ENCODE peak calls at places on chromosome 21, in nine cellular contexts. W is hepatocyte, F is ovary, E is osteoblast, G is HCT116, I is prostate gland, Q is uterus, U is left ventricle myocardium inferior, R is endodermal cell. J is an unnamed sample.

GRCh38 chr21:42663200-42663483 is 9.7 kb downstream of the PDE9A start:
- DNase-seq in E (no peak), G (no peak), U (no peak), R (no peak), W (no peak), F (no peak), Q (no peak), I (no peak), J (no peak)

GRCh38 chr21:41846536-41846935 is 32.6 kb downstream of the PRDM15 start:
- DNase-seq in F (no peak), G (no peak), R (no peak), I (no peak), U (no peak), E (no peak), W (no peak), Q (no peak), J (peak; percentile 32)

GRCh38 chr21:31418355-31419001 is 74.4 kb upstream of the TIAM1 start:
- DNase-seq in W (peak; percentile 16), E (no peak), G (no peak), Q (no peak), U (no peak), R (no peak), I (no peak), F (no peak), J (no peak)

GRCh38 chr21:20108976-20109375 is 889.2 kb upstream of the NCAM2 start:
- DNase-seq in I (no peak), G (no peak), U (no peak), R (no peak), W (no peak), Q (no peak), F (no peak), E (no peak), J (no peak)

GRCh38 chr21:25836396-25836795 is 101.6 kb downstream of the GABPA start:
- DNase-seq in U (no peak), G (no peak), Q (no peak), I (no peak), R (no peak), E (no peak), W (no peak), F (no peak), J (no peak)

GRCh38 chr21:28444567-28444966 is 548.1 kb downstream of the LTN1 start:
- DNase-seq in E (no peak), R (no peak), G (no peak), W (no peak), F (no peak), Q (peak; percentile 44), U (no peak), I (no peak), J (no peak)

GRCh38 chr21:41478319-41479177 is 29.4 kb downstream of the TMPRSS2 start:
- DNase-seq in R (peak; percentile 54), E (peak; percentile 92), F (no peak), I (no peak), U (no peak), W (no peak), Q (no peak), G (no peak), J (peak; percentile 80)

GRCh38 chr21:25791321-25791720 is 56.5 kb downstream of the GABPA start:
- DNase-seq in G (peak; percentile 7), W (no peak), U (no peak), E (no peak), I (no peak), R (no peak), Q (no peak), F (no peak), J (no peak)

GRCh38 chr21:32181415-32181814 is 97.4 kb downstream of the MIS18A start:
- DNase-seq in G (no peak), Q (no peak), F (no peak), U (peak; percentile 25), R (no peak), E (no peak), I (no peak), W (no peak), J (no peak)

GRCh38 chr21:28758042-28758882 is 234.4 kb downstream of the LTN1 start:
- DNase-seq in W (no peak), E (peak; percentile 65), Q (no peak), I (no peak), F (no peak), R (no peak), G (no peak), U (no peak), J (no peak)

GRCh38 chr21:42161401-42161956 is 57.5 kb upstream of the ABCG1 start:
- DNase-seq in F (no peak), U (no peak), I (no peak), W (no peak), Q (no peak), G (no peak), R (no peak), E (no peak), J (no peak)

GRCh38 chr21:25396135-25396711 is 211.1 kb downstream of the MRPL39 start:
- DNase-seq in U (no peak), G (no peak), I (no peak), Q (no peak), F (no peak), R (no peak), E (no peak), W (no peak), J (no peak)

GRCh38 chr21:42012344-42012743 is 2.2 kb upstream of the ZBTB21 start:
- DNase-seq in I (no peak), F (no peak), W (no peak), U (no peak), R (no peak), G (no peak), E (no peak), Q (no peak), J (no peak)

GRCh38 chr21:29332461-29333354 is 34.0 kb downstream of the BACH1 start:
- DNase-seq in Q (no peak), W (no peak), I (no peak), U (no peak), G (no peak), R (no peak), E (peak; percentile 51), F (no peak), J (no peak)

GRCh38 chr21:32143222-32143939 is 135.5 kb downstream of the MIS18A start:
- DNase-seq in F (no peak), W (peak; percentile 56), U (peak; percentile 23), Q (peak; percentile 17), G (no peak), E (no peak), R (peak; percentile 67), I (no peak), J (no peak)

GRCh38 chr21:33023574-33024277 is 2.0 kb upstream of the OLIG2 start:
- DNase-seq in I (no peak), E (peak; percentile 85), Q (no peak), W (no peak), U (no peak), G (no peak), F (no peak), R (peak; percentile 77), J (no peak)

GRCh38 chr21:15804247-15804985 is 74.6 kb downstream of the USP25 start:
- DNase-seq in G (no peak), I (no peak), U (no peak), F (no peak), R (no peak), W (no peak), E (no peak), Q (no peak), J (no peak)

GRCh38 chr21:43372663-43373386 is 54.1 kb downstream of the SIK1 start:
- DNase-seq in G (no peak), W (no peak), E (no peak), R (no peak), U (no peak), I (peak; percentile 65), Q (no peak), F (no peak), J (peak; percentile 86)

DNA sequence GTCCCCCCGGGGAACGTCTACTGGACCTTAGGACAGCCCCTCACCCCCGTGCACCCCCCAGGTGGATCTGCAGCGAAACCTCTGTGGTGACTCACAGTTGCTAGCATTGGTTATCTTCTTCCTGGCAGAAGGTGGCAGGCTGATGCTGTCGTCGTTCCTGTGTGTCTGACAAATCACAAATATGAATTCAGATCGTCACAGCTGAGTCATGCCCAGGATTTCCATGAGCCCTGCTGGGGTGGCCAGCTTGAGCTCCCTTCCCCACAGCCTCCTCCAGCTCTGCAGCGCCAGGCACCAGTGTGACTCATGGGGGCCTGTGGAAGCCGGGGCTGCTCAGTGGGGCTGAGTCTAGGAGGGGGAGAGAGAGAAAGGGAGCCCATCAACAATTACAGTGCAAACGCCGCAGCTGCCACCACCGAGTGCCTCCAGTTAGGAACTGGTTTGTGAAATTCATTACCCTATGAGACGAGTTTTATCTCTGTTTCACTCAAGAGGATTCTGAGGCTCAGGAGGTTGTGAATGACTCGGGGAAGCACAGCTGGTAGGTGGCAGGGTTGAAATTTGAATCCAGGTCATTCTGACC is 197.9 kb downstream of the DYRK1A start:
- DNase-seq in F (peak; percentile 69), W (peak; percentile 91), R (peak; percentile 83), I (peak; percentile 75), G (peak; percentile 98), U (peak; percentile 66), E (peak; percentile 95), Q (peak; percentile 74), J (peak; percentile 81)
- TF ChIP-seq CTCF in F (no peak), W (peak; percentile 9), R (no peak), I (no peak), G (no peak), U (no peak), E (peak; percentile 11), Q (no peak), J (no peak)

DNA sequence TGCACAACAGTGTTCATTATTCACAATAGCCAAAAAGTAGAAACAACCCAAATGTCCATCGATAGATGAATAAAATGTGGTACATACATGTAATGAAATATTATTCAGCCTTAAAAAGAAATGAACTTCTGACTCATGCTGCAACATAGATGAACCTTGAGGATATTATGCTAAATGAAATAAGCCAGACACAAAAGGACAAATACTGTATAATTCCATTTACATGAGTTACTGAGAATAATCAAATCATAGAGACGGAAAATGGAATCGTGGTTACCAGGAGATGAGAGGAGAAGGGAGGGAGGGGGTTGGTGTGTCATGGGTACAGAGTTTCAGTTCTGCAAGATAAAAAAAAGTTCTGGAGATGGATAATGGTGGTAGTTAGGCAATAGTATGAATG is 184.1 kb downstream of the PSMG1 start:
- DNase-seq in I (no peak), W (no peak), E (no peak), F (no peak), U (no peak), G (no peak), Q (no peak), R (no peak), J (no peak)
- H3K4me1 ChIP-seq in I (no peaks in the 10 kb centered on the region), W (peaks cover 9% of the 10 kb centered on the region), E (peaks cover 15% of the 10 kb centered on the region), F (peaks cover 2% of the 10 kb centered on the region), U (peaks cover 83% of the 10 kb centered on the region), G (peaks cover under 1% of the 10 kb centered on the region), Q (peaks cover 7% of the 10 kb centered on the region), R (peaks cover 7% of the 10 kb centered on the region), J (peaks cover 40% of the 10 kb centered on the region)

GRCh38 chr21:45642122-45642813 is 1.3 kb upstream of the PCBP3 start:
- DNase-seq in R (no peak), E (peak; percentile 77), Q (no peak), I (no peak), U (no peak), F (peak; percentile 62), W (peak; percentile 35), G (no peak), J (no peak)
- H3K27me3 ChIP-seq in R (peaks cover 41% of the 10 kb centered on the region), E (peaks cover 29% of the 10 kb centered on the region), Q (no peaks in the 10 kb centered on the region), I (no peaks in the 10 kb centered on the region), U (peaks cover 37% of the 10 kb centered on the region), F (no peaks in the 10 kb centered on the region), W (peaks cover 25% of the 10 kb centered on the region), G (peaks cover 5% of the 10 kb centered on the region), J (peaks cover 12% of the 10 kb centered on the region)

DNA sequence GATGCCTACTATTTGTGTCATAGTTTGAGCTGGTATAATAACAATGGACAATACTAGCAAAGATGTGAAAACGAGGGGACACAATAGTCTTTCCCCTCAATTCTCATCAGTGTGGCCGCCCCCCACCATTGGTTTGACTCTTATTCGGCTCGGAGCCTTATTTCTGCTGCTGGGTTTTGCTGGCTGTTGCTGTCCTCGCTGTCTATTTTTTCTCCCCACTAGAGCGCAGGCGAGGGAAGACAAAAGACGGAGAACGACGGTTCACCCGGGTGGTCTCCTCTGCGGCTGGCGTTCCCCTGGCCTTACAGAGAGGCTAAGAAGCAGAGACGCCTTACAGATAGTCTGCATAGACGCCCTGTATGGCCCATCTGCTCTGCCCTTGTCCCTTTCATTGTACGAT is 19.4 kb downstream of the CLIC6 start:
- DNase-seq in E (peak; percentile 3), W (no peak), U (no peak), I (no peak), Q (no peak), R (no peak), F (peak; percentile 66), G (peak; percentile 15), J (no peak)
- TF ChIP-seq CTCF in E (no peak), W (no peak), U (no peak), I (no peak), Q (no peak), R (no peak), F (no peak), G (peak; percentile 58), J (no peak)